ENCODE peak calls at places on chromosomes 11 and 22, in four cellular contexts. U is fibroblast of lung, Q is right atrium auricular region, B is lower lobe of right lung. L is an unnamed sample. For H3K4me1 and H3K27me3, the result is how much of the 10 kb centered on the place peaks cover.

GRCh38 chr11:19276859-19277808 is 36.4 kb upstream of the E2F8 start:
- DNase-seq in U (peak), Q (no peak), B (no peak), L (peak)

GRCh38 chr22:50684501-50684900 is 11.9 kb downstream of the SHANK3 start:
- DNase-seq in U (no peak), Q (peak), B (no peak), L (no peak)

GRCh38 chr11:61815790-61816735 is 740 bp downstream of the FADS1 start:
- DNase-seq in U (peak), Q (peak), B (peak), L (peak)

GRCh38 chr11:59545179-59546020 is 34.1 kb downstream of the OR4D9 start:
- DNase-seq in U (peak), Q (no peak), B (no peak), L (no peak)

GRCh38 chr11:49208006-49208721 is at the start of gene FOLH1:
- DNase-seq in U (no peak), Q (peak), B (peak), L (peak)

GRCh38 chr11:109785714-109786113 is 307.5 kb upstream of the ZC3H12C start:
- DNase-seq in U (peak), Q (no peak), B (no peak), L (no peak)

GRCh38 chr22:45273452-45274075 is 11.2 kb upstream of the UPK3A start:
- DNase-seq in U (no peak), Q (no peak), B (no peak), L (no peak)

GRCh38 chr22:39662677-39663034 is 92.1 kb downstream of the CACNA1I start:
- DNase-seq in U (no peak), Q (no peak), B (no peak), L (no peak)

GRCh38 chr22:35914665-35915476 is 113.8 kb downstream of the RBFOX2 start:
- DNase-seq in U (peak), Q (peak), B (no peak), L (peak)

GRCh38 chr11:65615950-65616574 is 486 bp downstream of the PCNX3 start:
- DNase-seq in U (peak), Q (no peak), B (no peak), L (no peak)

GRCh38 chr11:122803306-122803705 is 35.0 kb upstream of the CRTAM start:
- DNase-seq in U (peak), Q (no peak), B (no peak), L (peak)
- H3K4me1 ChIP-seq in U (under half), Q (under half), B (under half), L (under half)

GRCh38 chr11:43988040-43988793 is 45.8 kb downstream of the C11orf96 start:
- DNase-seq in U (peak), Q (no peak), B (no peak), L (no peak)
- TF ChIP-seq CTCF in U (peak), Q (peak), B (peak), L (no peak)

GRCh38 chr11:635945-636510 is 1.0 kb upstream of the DRD4 start:
- DNase-seq in U (no peak), Q (no peak), B (no peak), L (no peak)

GRCh38 chr11:636511-637332 is at the start of gene DRD4:
- DNase-seq in U (no peak), Q (no peak), B (no peak), L (no peak)

GRCh38 chr11:637593-638507 is 781 bp downstream of the DRD4 start:
- DNase-seq in U (no peak), Q (no peak), B (no peak), L (no peak)

GRCh38 chr11:638616-639323 is 1.7 kb downstream of the DRD4 start:
- DNase-seq in U (peak), Q (no peak), B (no peak), L (no peak)

GRCh38 chr11:637333-637592 is 194 bp downstream of the DRD4 start:
- DNase-seq in U (no peak), Q (no peak), B (no peak), L (no peak)
- H3K27me3 ChIP-seq in U (under half), Q (under half), B (under half), L (half or more)

DNA sequence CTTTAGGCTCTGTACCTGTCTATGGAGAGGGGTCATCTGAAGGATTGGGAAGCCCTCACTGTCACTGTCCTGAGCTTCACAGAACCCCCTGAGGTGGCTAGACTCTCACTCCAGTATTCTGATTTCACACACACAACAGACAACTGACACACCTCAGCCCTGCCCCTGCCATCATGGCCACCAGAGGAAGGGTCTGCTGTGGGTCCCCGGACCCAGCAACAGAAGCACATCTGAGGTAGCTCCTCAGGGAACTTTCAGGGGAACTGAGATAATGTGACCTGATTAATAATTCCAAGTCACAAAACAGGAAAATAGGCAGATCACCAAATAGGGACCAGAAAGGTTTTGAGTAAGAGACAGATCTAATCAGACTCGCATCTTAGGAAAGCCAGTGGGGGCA is 7.5 kb upstream of the C22orf39 start:
- DNase-seq in U (no peak), Q (no peak), B (no peak), L (no peak)
- H3K4me1 ChIP-seq in U (under half), Q (under half), B (under half), L (under half)

GRCh38 chr11:68341557-68342458 is 29.4 kb downstream of the LRP5 start:
- DNase-seq in U (no peak), Q (no peak), B (no peak), L (no peak)
- TF ChIP-seq CTCF in U (no peak), Q (peak), B (no peak), L (no peak)

GRCh38 chr11:418343-419247 is 3.8 kb upstream of the SIGIRR start:
- DNase-seq in U (no peak), Q (no peak), B (peak), L (no peak)

GRCh38 chr11:420911-421321 is 6.1 kb upstream of the SIGIRR start:
- DNase-seq in U (no peak), Q (no peak), B (peak), L (no peak)

GRCh38 chr11:420054-420910 is 5.5 kb upstream of the SIGIRR start:
- DNase-seq in U (no peak), Q (no peak), B (peak), L (no peak)

GRCh38 chr11:417652-418342 is 3.0 kb upstream of the SIGIRR start:
- DNase-seq in U (no peak), Q (no peak), B (peak), L (no peak)

DNA sequence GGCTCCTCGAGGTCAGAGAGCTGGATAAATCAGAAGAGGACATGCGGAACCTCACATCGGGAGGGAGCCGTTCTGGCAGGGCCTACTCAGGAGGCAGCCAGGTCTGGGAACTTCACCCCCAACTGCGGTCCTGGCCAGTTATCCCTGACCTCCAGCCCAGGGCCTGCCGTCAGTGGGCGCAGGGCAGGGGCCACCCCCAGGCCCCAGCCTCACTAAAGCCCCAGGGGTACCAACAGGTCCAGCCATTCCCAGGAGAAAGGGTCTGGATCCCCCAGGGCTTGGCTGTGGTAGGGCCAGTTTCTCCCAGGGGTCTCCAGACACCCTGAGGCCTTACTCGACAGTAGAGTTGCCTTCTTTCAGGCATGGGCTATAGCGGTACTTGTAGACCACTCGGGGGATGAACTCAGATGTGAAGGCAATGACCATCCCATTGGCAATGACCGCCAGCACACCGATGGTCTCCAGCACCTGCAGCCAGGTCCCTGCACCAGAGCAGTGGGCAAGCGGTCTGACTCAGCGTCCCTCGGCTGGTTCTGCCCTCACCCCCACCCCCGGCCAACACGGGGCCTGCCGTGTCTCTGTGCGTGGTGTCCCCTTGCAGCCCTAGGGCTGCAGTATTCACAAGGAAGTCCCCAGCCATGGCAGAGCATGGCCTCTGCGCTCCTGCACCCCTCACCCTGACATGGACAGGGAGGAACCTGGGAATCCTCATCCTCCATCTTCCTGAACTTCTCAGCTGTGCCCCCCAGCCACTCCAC is 4.6 kb upstream of the SIGIRR start:
- DNase-seq in U (no peak), Q (no peak), B (peak), L (no peak)
- H3K27me3 ChIP-seq in U (under half), Q (under half), B (under half), L (under half)

DNA sequence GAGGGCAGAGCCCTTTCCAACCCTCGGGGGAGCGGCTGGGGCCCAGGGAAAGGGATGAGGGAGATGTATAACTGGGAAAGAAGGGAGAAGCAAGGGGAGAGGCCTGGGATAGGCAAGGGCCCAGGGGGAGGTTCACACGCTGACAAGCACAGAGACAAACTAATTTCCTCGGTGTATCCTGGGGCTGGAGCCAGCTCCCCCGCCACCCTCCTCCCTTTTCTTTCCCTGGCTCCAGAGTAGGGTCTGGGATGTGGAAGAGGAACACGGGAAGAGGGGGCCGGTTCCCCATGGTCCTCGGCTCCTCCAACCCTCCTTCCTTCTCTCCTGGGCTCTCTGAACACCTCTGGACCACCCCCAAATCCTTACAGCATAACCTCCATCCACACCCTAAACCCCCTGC is 6.9 kb downstream of the CLCF1 start:
- DNase-seq in U (no peak), Q (no peak), B (no peak), L (no peak)
- H3K4me1 ChIP-seq in U (under half), Q (under half), B (half or more), L (under half)

DNA sequence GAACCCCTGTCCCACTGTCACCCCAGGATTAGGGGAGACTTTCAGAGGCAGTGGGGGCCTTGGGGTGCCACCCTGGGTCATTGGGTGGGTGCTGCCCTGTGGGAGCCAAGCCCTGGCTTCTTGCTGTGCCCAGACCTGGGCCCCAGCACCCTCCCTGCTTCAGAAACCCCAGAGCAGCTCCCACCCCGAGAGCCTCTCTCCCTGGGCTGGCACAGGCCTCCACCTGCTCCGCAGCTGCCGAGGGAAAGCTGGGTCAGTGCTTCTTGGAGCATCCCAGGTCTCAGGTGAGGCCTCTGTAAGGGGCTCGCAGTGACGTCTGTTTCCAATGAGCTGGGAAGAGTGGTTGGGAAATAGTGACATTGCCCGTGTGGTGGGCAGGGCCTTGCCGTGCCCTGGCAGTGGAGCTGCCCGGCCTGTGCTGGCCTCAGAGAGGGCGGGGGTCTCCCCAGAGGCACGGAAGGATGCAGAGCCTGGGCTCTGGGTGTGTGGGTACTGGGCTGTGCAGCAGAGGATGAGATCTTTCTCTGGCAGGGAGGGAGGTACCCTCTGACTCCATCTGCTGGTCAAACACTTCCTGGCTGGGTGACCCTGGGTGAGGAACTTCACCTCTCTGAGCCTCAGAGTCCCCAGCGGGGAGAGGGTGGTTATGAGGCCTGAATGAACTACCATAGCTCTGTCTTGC is 23.0 kb downstream of the C22orf23 start:
- DNase-seq in U (no peak), Q (no peak), B (no peak), L (no peak)
- TF ChIP-seq CTCF in U (peak), Q (no peak), B (peak), L (peak)

DNA sequence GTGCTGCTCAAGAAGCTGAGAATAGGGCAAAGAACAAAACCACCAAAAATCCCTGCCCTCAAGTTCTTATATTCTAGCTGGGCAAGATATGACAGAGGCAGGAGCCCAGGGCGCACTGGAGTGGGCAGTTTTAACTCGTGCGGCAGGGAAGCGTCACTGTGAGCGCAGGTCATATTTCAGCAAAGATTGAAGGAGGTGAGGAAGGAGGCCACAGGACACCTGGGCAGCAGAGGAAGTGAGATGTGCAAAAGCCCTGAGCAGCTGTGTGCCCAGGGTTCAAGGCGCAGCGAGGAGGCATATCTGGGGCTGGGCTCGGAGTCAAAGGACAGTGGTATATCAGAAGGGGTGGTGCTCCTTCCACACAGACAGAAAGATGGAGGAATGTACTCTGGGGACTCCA is 13.5 kb downstream of the KCNC1 start:
- DNase-seq in U (no peak), Q (no peak), B (no peak), L (no peak)
- H3K27me3 ChIP-seq in U (under half), Q (under half), B (under half), L (under half)

L was measured in foreskin keratinocyte.